ENCODE peak calls at places on chromosomes 6 and 20, in five cellular contexts. J, H, Q, U and O are unnamed samples.

GRCh38 chr20:50372770-50373088 is 137.5 kb upstream of the PTPN1 start:
- DNase-seq in U (no peak), Q (peak; percentile 7), J (no peak), H (no peak), O (no peak)

GRCh38 chr6:1619666-1620503 is 10.2 kb downstream of the FOXC1 start:
- DNase-seq in U (no peak), H (no peak), J (peak; percentile 86), Q (no peak), O (no peak)

GRCh38 chr20:36093804-36094145 is 60.8 kb upstream of the EPB41L1 start:
- DNase-seq in H (no peak), U (no peak), J (no peak), Q (no peak), O (no peak)

GRCh38 chr20:44115762-44116644 is 71.0 kb downstream of the JPH2 start:
- DNase-seq in J (peak; percentile 45), Q (no peak), U (no peak), H (no peak), O (no peak)

GRCh38 chr6:119035459-119035858 is 43.0 kb downstream of the FAM184A start:
- DNase-seq in H (no peak), U (no peak), Q (no peak), J (peak; percentile 79), O (no peak)

GRCh38 chr6:136607932-136608772 is 57.9 kb upstream of the MAP7 start:
- DNase-seq in H (peak; percentile 83), J (peak; percentile 97), U (peak; percentile 75), Q (peak; percentile 30), O (peak; percentile 81)

GRCh38 chr20:22389836-22390542 is 194.4 kb downstream of the FOXA2 start:
- DNase-seq in J (peak; percentile 85), U (peak; percentile 94), Q (peak; percentile 60), H (peak; percentile 28), O (peak; percentile 100)

GRCh38 chr20:38211200-38212097 is 46.4 kb upstream of the TGM2 start:
- DNase-seq in Q (no peak), J (no peak), H (no peak), U (no peak), O (no peak)

GRCh38 chr6:121851056-121851455 is 415.6 kb downstream of the GJA1 start:
- DNase-seq in J (peak; percentile 64), U (no peak), H (peak; percentile 33), Q (no peak), O (no peak)

GRCh38 chr6:155026366-155027045 is 31.4 kb downstream of the TIAM2 start:
- DNase-seq in U (peak; percentile 82), H (peak; percentile 77), J (peak; percentile 17), Q (peak; percentile 77), O (peak; percentile 83)

GRCh38 chr20:16647875-16648597 is 74.8 kb upstream of the KIF16B start:
- DNase-seq in J (no peak), U (no peak), H (no peak), Q (no peak), O (no peak)

GRCh38 chr20:47620808-47621805 is 119.4 kb downstream of the NCOA3 start:
- DNase-seq in H (peak; percentile 87), J (no peak), Q (peak; percentile 49), U (peak; percentile 51), O (peak; percentile 70)

DNA sequence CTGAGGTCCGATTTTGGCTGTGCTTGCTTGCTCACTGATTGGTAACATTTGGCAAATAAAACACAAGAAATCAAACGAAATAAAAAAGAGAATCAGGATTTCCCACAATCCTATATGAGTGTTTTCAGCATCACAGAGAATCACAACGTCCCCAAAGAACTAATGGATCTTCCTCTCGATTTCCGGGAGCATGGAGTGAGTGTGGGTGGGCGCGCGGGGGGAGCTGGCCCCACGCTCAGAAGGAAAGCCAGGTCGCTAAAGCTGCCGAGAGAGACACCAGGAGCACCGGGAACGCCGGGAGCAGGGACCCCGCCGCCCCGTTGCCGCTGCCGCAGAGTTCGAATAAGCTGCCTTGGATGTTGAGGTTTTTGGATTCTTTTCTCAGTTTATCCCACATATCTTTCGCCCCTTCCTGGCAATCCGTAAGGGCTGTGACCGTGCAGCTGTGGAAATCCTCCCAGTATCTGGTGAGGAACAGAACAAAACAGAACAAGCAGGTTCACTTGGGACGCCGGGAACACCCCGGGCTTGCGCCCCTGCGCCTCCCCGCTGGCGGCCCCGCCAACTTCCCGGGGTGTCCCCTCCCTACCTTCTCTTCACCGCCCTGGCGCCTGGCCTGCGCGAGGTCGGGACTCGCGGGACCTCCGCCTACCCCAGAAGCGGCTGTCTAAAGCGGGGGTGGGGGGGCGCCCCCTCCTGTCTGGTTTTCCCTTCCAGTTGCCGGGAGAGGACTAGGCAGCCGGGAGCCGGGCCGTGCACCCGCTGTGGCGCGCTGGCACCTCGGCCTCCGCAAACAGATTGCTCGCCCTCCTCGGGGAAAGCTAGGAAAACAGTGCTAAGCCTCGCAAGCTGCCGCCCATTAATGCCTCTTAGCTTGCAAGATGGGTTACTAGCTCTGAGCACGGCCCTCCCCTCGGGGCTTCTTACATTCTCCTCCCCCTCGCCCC is 7.7 kb downstream of the NRN1 start:
- DNase-seq in H (no peak), J (peak; percentile 89), Q (no peak), U (no peak), O (no peak)
- H3K4me3 ChIP-seq in H (no peak overlapping the region), J (peak overlapping the region; percentile 72), Q (peak overlapping the region; percentile 46), U (no peak overlapping the region), O (no peak overlapping the region)

DNA sequence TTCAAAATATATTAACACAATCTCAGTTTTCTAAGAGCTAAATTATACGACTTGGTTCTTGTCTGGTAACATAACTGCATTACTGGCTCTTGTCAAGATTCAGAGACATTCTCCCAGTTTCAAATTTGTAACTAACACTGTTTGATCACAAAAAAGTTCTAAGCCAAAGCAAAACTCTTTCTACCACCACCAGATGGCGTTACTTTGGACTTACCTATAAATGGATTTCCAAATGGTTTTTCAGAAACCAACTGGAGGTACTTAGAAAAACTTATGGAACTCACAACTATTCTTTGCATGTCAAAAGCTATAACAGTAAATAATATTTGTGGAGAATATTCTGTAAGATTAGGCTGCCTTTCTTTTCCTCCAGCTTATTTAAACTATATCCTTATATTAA is 34.2 kb upstream of the GFRAL start:
- DNase-seq in H (peak; percentile 70), J (no peak), U (peak; percentile 18), Q (no peak), O (peak; percentile 30)
- TF ChIP-seq CTCF in H (peak; percentile 61), J (peak; percentile 81), U (peak; percentile 28), Q (peak; percentile 20), O (peak; percentile 33)

DNA sequence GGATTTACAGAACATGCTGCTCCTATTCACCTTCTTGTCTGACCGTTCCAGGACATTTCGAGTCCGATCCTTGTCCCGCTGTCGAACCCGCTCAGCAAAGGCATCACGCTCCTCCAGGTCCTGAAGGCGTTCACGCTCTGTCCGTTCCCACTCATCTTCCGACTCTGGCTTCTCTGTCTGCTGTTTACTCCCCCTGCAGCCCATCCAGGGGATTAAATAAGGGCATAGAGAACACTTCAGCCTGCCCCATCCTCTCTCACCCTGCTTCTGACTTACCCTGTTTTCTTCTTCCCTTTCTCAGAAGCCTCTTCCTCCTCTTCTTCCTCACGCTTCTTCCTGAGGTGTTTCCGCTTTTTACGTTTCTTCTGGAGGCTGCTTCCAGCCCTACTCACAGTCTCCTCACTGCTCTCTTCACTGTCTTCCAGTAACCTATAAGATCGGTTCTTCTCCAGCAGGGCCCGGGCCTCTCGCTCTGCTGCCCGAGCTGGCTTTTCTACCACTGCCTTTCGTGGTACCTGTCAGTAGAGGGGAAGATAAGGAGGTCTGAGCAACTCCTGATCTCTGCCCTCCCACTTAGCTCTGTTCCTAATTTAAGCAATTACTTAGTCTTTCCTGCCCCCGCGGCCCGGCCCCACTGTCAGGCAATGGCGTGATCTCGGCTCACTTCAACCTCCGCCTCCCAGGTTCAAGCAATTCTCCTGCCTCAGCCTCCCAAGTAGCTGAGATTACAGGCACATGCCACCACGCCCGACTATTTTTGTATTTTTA is 1.9 kb downstream of the DHX16 start:
- DNase-seq in H (no peak), J (no peak), Q (no peak), U (no peak), O (no peak)
- H3K4me3 ChIP-seq in H (no peak overlapping the region), J (peak overlapping the region; percentile 99), Q (no peak overlapping the region), U (peak overlapping the region; percentile 98), O (no peak overlapping the region)

DNA sequence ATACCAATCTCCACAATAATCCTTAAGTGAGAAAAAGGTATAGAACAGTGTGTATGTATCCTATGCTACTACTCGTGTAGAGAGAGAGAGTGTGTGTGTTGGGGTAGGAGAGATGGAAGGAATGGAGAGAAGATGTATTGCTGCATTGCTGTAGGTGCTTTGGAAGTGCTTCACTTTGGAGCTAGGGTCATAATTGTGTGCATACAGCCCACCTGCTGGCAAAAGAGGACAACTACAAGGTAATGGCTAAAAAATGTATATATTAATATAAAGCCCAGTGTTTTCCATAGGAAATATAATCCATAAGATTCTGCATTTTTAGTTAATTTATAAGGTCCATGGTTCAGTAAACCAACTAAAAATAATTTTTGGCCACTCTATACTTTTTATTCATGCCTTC is 36.1 kb downstream of the SERAC1 start:
- DNase-seq in J (no peak), H (peak; percentile 59), Q (no peak), U (no peak), O (peak; percentile 44)
- TF ChIP-seq CTCF in J (peak; percentile 66), H (peak; percentile 66), Q (peak; percentile 62), U (peak; percentile 41), O (peak; percentile 43)

GRCh38 chr6:28814032-28814976 is 109.5 kb downstream of the TRIM27 start:
- DNase-seq in Q (no peak), U (no peak), J (peak; percentile 77), H (no peak), O (no peak)

GRCh38 chr6:28812778-28813569 is 110.8 kb downstream of the TRIM27 start:
- DNase-seq in U (no peak), H (no peak), Q (no peak), J (peak; percentile 58), O (no peak)

GRCh38 chr6:28816339-28816908 is 107.4 kb downstream of the TRIM27 start:
- DNase-seq in Q (no peak), J (no peak), U (no peak), H (no peak), O (no peak)

GRCh38 chr6:28817808-28818145 is 106.0 kb downstream of the TRIM27 start:
- DNase-seq in J (peak; percentile 59), U (no peak), Q (no peak), H (no peak), O (no peak)

DNA sequence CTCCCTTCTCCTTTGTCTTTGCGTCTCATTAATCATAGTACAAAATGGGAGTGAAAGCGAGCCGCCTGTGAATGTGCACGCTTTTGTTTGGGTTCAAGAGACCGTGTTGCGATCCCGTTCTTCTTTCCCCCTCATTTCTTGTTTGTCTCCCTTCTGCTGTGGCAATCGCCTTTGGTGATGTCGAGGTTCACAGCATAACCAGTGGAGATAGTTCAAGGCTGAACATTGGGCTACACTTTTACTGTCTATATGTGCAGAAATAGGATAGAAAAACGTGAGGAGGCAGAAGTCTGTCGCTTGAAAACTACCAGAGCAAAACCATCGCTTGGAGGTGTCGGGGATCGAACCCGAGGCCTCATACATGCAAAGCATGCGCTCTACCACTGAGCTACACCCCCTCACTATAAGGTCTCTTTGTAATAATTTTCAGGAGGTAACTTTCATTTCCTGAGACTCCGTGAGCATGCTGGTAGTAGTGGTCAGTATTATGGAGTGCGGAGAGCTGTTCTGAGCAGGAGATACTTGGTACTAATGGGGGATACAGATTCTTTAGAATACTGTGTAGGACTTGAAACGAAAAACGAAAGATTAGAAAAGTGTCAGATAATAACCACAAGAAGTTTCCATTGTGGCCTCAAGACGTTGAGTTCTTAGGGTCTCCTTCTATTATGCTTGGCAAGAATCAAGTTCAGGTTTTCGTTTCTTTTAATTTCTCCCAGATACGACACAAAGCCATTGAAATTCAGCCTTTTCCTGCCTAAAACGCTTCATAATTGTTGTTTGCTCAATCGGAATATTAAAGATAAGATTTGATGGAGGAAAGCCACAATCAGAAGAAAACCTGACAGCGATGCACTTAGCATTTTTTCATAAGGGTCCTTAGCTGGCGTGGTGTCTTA is 106.6 kb downstream of the TRIM27 start:
- DNase-seq in Q (peak; percentile 58), H (peak; percentile 76), U (no peak), J (peak; percentile 87), O (peak; percentile 69)
- H3K4me3 ChIP-seq in Q (peak overlapping the region; percentile 23), H (no peak overlapping the region), U (peak overlapping the region; percentile 46), J (peak overlapping the region; percentile 82), O (peak overlapping the region; percentile 7)